ENCODE peak calls at places on chromosomes 11 and 22, in six cellular contexts. W is choroid plexus epithelial cell; N is kidney tubule cell; A is stimulated activated CD4-positive, alpha-beta T cell treated with anti-CD3 and anti-CD28 coated beads, Interleukin-2, amount 100 ng/mL, for 24 hours; T is DMS79 treated with DMSO at 0.1 percent for 48 hours; Y is substantia nigra. X is an unnamed sample.

GRCh38 chr22:30206964-30207363 is 39.6 kb downstream of the LIF start:
- DNase-seq in Y (no peak), W (peak), T (no peak), N (peak), A (no peak), X (no peak)

GRCh38 chr11:17972987-17973386 is 39.9 kb downstream of the SERGEF start:
- DNase-seq in W (peak), Y (no peak), N (peak), A (peak), T (peak), X (no peak)

GRCh38 chr11:57900315-57900714 is 123.4 kb upstream of the OR9Q1 start:
- DNase-seq in Y (no peak), T (no peak), N (peak), A (no peak), W (no peak), X (no peak)

GRCh38 chr11:60927600-60927999 is 3.3 kb downstream of the TMEM132A start:
- DNase-seq in T (no peak), W (no peak), A (no peak), N (no peak), Y (no peak), X (no peak)

GRCh38 chr11:2691355-2691761 is 8.4 kb downstream of the KCNQ1OT1 start:
- DNase-seq in A (no peak), W (no peak), T (no peak), N (no peak), Y (no peak), X (no peak)

GRCh38 chr22:50286701-50287318 is 16.6 kb upstream of the MAPK11 start:
- DNase-seq in W (no peak), Y (no peak), A (no peak), T (no peak), N (no peak), X (no peak)

GRCh38 chr11:13917269-13917668 is 45.3 kb upstream of the SPON1 start:
- DNase-seq in A (no peak), W (no peak), Y (no peak), N (no peak), T (no peak), X (no peak)

GRCh38 chr22:36369004-36369921 is 18.5 kb downstream of the MYH9 start:
- DNase-seq in N (no peak), A (peak), Y (no peak), T (no peak), W (no peak), X (no peak)

GRCh38 chr11:113817626-113818025 is 38.0 kb downstream of the CLDN25 start:
- DNase-seq in Y (no peak), N (no peak), W (no peak), T (no peak), A (no peak), X (no peak)

GRCh38 chr11:93117578-93117964 is 80.2 kb downstream of the SLC36A4 start:
- DNase-seq in N (no peak), A (no peak), W (no peak), Y (no peak), T (no peak), X (no peak)

GRCh38 chr11:61715877-61716276 is 35.7 kb downstream of the DAGLA start:
- DNase-seq in W (no peak), A (no peak), Y (no peak), T (no peak), N (no peak), X (no peak)

GRCh38 chr11:27116684-27117083 is 76.1 kb downstream of the BBOX1 start:
- DNase-seq in A (no peak), Y (no peak), W (peak), N (peak), T (no peak), X (no peak)

GRCh38 chr11:79220171-79220570 is 220.7 kb downstream of the TENM4 start:
- DNase-seq in A (no peak), T (no peak), W (no peak), Y (no peak), N (no peak), X (no peak)

GRCh38 chr11:68584097-68584496 is 100.2 kb upstream of the GAL start:
- DNase-seq in W (peak), N (peak), Y (no peak), T (no peak), A (peak), X (peak)

GRCh38 chr22:48483764-48484528 is 1343.7 kb downstream of the BRD1 start:
- DNase-seq in W (no peak), A (no peak), Y (no peak), N (no peak), T (no peak), X (no peak)

GRCh38 chr22:38240734-38241252 is 32.0 kb downstream of the TMEM184B start:
- DNase-seq in T (no peak), W (peak), Y (no peak), A (no peak), N (peak), X (no peak)

GRCh38 chr11:2409701-2410468 is 9.3 kb downstream of the TSSC4 start:
- DNase-seq in A (no peak), W (peak), Y (no peak), T (no peak), N (no peak), X (no peak)

GRCh38 chr11:45771194-45771941 is 33.6 kb upstream of the SLC35C1 start:
- DNase-seq in T (peak), A (peak), W (peak), N (peak), Y (no peak), X (peak)

GRCh38 chr11:126411971-126412381 is 56.5 kb downstream of the ST3GAL4 start:
- DNase-seq in A (no peak), W (peak), Y (no peak), T (no peak), N (no peak), X (no peak)

GRCh38 chr11:57439786-57440185 is 12.9 kb upstream of the SLC43A3 start:
- DNase-seq in A (no peak), Y (no peak), W (no peak), T (no peak), N (no peak), X (no peak)

GRCh38 chr11:2325719-2326118 is 23.9 kb downstream of the TSPAN32 start:
- DNase-seq in A (no peak), T (no peak), W (peak), N (peak), Y (no peak), X (no peak)

GRCh38 chr11:72671144-72672099 is 2.8 kb downstream of the PDE2A start:
- DNase-seq in Y (no peak), T (peak), N (no peak), A (no peak), W (no peak), X (no peak)

GRCh38 chr22:24587251-24587650 is 5.6 kb downstream of the LRRC75B start:
- DNase-seq in N (no peak), W (no peak), Y (no peak), T (no peak), A (no peak), X (no peak)

GRCh38 chr22:26597480-26597879 is 7.5 kb upstream of the TPST2 start:
- DNase-seq in A (no peak), Y (no peak), N (no peak), T (no peak), W (no peak), X (no peak)

GRCh38 chr22:27331526-27332281 is 469.9 kb downstream of the MN1 start:
- DNase-seq in N (peak), T (no peak), Y (peak), W (peak), A (peak), X (no peak)

GRCh38 chr11:132886335-132886734 is 646.0 kb downstream of the OPCML start:
- DNase-seq in N (peak), T (no peak), Y (no peak), W (peak), A (no peak), X (no peak)

GRCh38 chr22:48750282-48750681 is 1077.4 kb downstream of the BRD1 start:
- DNase-seq in Y (no peak), A (no peak), N (no peak), W (no peak), T (no peak), X (no peak)

GRCh38 chr11:1553808-1554594 is 18.1 kb downstream of the DUSP8 start:
- DNase-seq in A (no peak), T (peak), W (no peak), N (peak), Y (no peak), X (no peak)

GRCh38 chr22:36385491-36386350 is 2.0 kb downstream of the MYH9 start:
- DNase-seq in N (no peak), W (no peak), T (peak), Y (no peak), A (peak), X (peak)

X was measured in T-helper 2 cell treated with Interferon-gamma antibody and Interleukin-4, amounts not matched to agents 5 μg/mL and 100 μg/mL, for 36 hours.